ENCODE peak calls at places on chromosomes 7 and 10, in seven cellular contexts. W is osteoblast, D is H9, F is OCI-LY7, Q is body of pancreas, T is neural progenitor cell, B is substantia nigra. R is an unnamed sample.

GRCh38 chr7:1802899-1803298 is 132.8 kb downstream of the ELFN1 start:
- DNase-seq in W (no peak), D (no peak), F (no peak), Q (no peak), T (no peak), B (no peak), R (no peak)

GRCh38 chr10:14834588-14834987 is 3.2 kb downstream of the CDNF start:
- DNase-seq in W (no peak), D (no peak), F (no peak), Q (no peak), T (no peak), B (no peak), R (no peak)

GRCh38 chr7:21587139-21587773 is 44.4 kb downstream of the DNAH11 start:
- DNase-seq in W (no peak), D (no peak), F (no peak), Q (no peak), T (no peak), B (no peak), R (no peak)

GRCh38 chr7:47493971-47494370 is 87.9 kb downstream of the TNS3 start:
- DNase-seq in W (peak; percentile 62), D (no peak), F (no peak), Q (no peak), T (no peak), B (no peak), R (no peak)

GRCh38 chr7:30146127-30146612 is 11.4 kb downstream of the MTURN start:
- DNase-seq in W (no peak), D (no peak), F (no peak), Q (no peak), T (no peak), B (peak; percentile 20), R (no peak)

GRCh38 chr7:94434031-94434430 is 39.3 kb downstream of the COL1A2 start:
- DNase-seq in W (no peak), D (no peak), F (no peak), Q (no peak), T (no peak), B (no peak), R (no peak)

GRCh38 chr7:116588225-116588624 is 63.4 kb downstream of the CAV1 start:
- DNase-seq in W (peak; percentile 30), D (no peak), F (peak; percentile 4), Q (no peak), T (peak; percentile 18), B (no peak), R (no peak)

GRCh38 chr10:69057261-69057950 is 30.5 kb upstream of the SRGN start:
- DNase-seq in W (no peak), D (peak; percentile 37), F (no peak), Q (peak; percentile 61), T (no peak), B (peak; percentile 12), R (no peak)

GRCh38 chr10:60281792-60282353 is 107.8 kb downstream of the ANK3 start:
- DNase-seq in W (no peak), D (no peak), F (no peak), Q (no peak), T (no peak), B (no peak), R (no peak)

GRCh38 chr7:95590387-95591248 is 5.7 kb downstream of the PDK4 start:
- DNase-seq in W (no peak), D (no peak), F (no peak), Q (no peak), T (no peak), B (no peak), R (no peak)

GRCh38 chr7:80724249-80724871 is 85.9 kb downstream of the CD36 start:
- DNase-seq in W (no peak), D (no peak), F (no peak), Q (no peak), T (peak; percentile 5), B (no peak), R (peak; percentile 74)

GRCh38 chr7:90430614-90431445 is 27.6 kb downstream of the CLDN12 start:
- DNase-seq in W (no peak), D (peak; percentile 50), F (no peak), Q (no peak), T (no peak), B (no peak), R (no peak)

GRCh38 chr7:50663396-50664102 is 98.3 kb upstream of the DDC start:
- DNase-seq in W (no peak), D (no peak), F (no peak), Q (no peak), T (no peak), B (no peak), R (no peak)

GRCh38 chr10:116879817-116880216 is 30.5 kb downstream of the ENO4 start:
- DNase-seq in W (no peak), D (no peak), F (no peak), Q (no peak), T (peak; percentile 81), B (no peak), R (no peak)

GRCh38 chr7:20030417-20030816 is 186.8 kb downstream of the MACC1 start:
- DNase-seq in W (no peak), D (no peak), F (no peak), Q (no peak), T (peak; percentile 24), B (no peak), R (no peak)

GRCh38 chr7:64872809-64873500 is 30.1 kb upstream of the ZNF273 start:
- DNase-seq in W (peak; percentile 55), D (peak; percentile 2), F (no peak), Q (no peak), T (no peak), B (no peak), R (no peak)

DNA sequence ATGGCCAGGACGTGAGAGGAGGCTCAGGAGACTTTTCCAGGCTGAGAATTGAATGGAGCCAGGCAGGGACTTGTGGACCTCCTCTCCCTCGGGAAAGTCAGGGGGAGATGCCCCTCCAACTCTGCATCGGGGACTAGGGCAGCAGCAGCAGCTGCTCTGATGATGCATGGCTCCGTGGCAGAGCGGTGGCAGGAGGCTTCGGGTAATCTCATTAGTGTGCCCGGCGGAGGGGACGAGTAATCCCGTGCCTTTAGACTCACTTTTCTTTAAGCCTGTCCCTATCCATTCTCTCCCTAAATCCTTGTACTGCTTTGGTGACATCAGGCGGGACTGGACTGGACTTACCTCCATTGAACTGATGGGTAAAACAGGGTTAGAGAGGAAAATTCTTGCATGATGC is 75.1 kb downstream of the ZMIZ1 start:
- DNase-seq in W (no peak), D (no peak), F (no peak), Q (no peak), T (peak; percentile 74), B (no peak), R (no peak)
- H3K27ac ChIP-seq in W (no peak overlapping the region), D (no peak overlapping the region), F (no peak overlapping the region), Q (no peak overlapping the region), T (no peak overlapping the region), B (peak overlapping the region; percentile 58), R (no peak overlapping the region)

DNA sequence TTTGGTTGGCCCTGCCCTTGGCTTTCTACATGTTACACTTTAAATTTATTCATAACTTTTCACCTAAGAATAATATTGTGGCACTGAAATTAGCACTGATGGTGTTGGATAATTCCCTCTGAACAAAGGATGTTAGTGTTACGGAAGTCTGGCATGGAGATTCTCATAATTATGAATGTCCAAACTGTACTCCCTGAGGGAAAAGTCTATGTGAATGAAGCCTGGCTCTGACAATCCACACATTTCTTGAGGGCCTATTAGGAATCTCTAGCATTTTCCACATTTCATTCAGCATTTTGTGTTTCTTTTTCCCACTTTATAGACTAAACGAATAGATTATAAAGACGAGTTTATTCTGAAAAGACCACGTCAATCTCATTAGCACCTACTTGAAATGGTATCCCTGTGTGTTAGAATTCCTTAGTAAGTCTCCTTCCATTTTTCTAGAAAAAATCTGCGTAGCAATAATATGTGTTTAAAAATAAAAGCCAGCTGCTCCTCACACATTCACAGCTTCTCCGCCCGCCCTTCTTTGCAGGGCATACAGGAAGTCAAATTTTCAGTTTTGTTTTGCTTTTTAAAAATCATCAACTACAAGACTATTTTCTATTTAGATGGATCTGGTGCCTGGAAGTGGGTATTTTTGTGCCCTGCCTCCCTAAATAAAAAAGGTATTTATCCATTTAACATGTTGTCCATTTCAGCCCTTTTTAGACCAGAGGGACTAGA is 131.8 kb upstream of the PALS2 start:
- DNase-seq in W (no peak), D (no peak), F (no peak), Q (no peak), T (no peak), B (no peak), R (no peak)
- H3K27ac ChIP-seq in W (no peak overlapping the region), D (no peak overlapping the region), F (no peak overlapping the region), Q (no peak overlapping the region), T (no peak overlapping the region), B (no peak overlapping the region), R (no peak overlapping the region)

DNA sequence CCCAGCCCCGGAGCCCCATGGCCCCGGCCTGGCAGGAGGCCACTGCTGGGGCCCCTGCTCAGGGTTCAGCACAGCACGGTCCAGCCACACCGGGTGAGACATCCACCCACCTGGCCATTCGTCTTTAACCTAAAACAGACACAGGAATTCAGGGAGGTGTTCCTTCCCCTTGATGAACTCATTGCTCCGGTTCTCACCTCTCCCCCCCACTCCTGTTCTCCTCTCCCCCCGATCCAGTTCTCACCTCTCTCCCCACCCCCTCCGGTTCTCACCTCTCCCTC is 129.8 kb downstream of the DIP2C start:
- DNase-seq in W (peak; percentile 67), D (no peak), F (no peak), Q (no peak), T (no peak), B (no peak), R (no peak)
- H3K27ac ChIP-seq in W (no peak overlapping the region), D (no peak overlapping the region), F (no peak overlapping the region), Q (peak overlapping the region; percentile 6), T (no peak overlapping the region), B (no peak overlapping the region), R (no peak overlapping the region)

GRCh38 chr10:129934196-129934925 is 29.7 kb downstream of the EBF3 start:
- DNase-seq in W (peak; percentile 30), D (no peak), F (no peak), Q (no peak), T (no peak), B (no peak), R (no peak)

GRCh38 chr10:129936923-129937300 is 27.2 kb downstream of the EBF3 start:
- DNase-seq in W (peak; percentile 13), D (no peak), F (no peak), Q (no peak), T (no peak), B (no peak), R (no peak)

GRCh38 chr10:129935861-129936140 is 28.3 kb downstream of the EBF3 start:
- DNase-seq in W (no peak), D (no peak), F (no peak), Q (no peak), T (no peak), B (no peak), R (no peak)

GRCh38 chr10:129936266-129936922 is 27.7 kb downstream of the EBF3 start:
- DNase-seq in W (peak; percentile 43), D (no peak), F (no peak), Q (no peak), T (no peak), B (no peak), R (no peak)

DNA sequence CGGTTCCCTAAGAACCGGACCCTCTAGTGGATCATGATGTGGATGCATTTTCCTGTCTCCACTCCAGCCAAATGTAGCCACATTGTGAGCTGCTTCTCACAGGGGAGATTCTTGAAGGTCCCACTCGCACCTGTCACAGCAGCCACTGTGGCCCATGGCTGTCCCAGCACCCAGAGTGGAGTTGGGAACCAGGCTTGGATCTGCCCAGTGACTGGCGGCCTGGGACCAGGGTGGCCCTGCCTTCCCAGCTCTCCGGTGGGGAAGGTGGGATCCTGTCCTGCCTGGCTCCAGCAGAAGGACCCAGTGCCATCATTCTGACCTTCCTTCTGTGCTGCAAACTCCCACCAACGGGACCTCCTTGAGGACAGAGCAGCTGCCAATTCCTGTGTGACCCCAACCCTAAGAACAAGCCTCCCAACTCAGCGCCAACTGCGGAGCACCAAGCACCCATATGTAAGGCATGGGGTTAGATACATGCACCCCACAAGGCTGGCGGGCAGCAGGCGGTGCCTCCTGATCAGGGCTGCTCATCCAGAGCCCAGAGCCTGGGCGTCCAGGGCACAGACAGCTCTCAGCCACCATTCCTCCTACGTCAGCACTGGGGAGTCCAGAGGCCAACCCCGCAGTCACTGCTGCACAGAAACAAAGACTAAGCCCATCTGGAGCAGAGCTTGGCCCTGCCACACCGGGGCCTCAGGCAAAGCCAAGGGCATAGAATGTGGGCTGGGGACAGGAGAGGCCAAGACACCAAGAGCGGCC is 28.8 kb downstream of the EBF3 start:
- DNase-seq in W (peak; percentile 32), D (no peak), F (no peak), Q (no peak), T (no peak), B (no peak), R (no peak)
- H3K27ac ChIP-seq in W (no peak overlapping the region), D (no peak overlapping the region), F (no peak overlapping the region), Q (no peak overlapping the region), T (no peak overlapping the region), B (no peak overlapping the region), R (no peak overlapping the region)